ENCODE peak calls at places on chromosome 7, in eight cellular contexts. K is T1000, L is BJ, B is NCI-H1436, T is activated gamma-delta T cell, S is GM03348, H is T-helper 2 cell, A is heart left ventricle. P is an unnamed sample.

GRCh38 chr7:82442492-82443043 is 1.0 kb downstream of the CACNA2D1 start:
- DNase-seq in K (no peak), L (no peak), B (peak), T (no peak), S (peak), H (no peak), A (peak), P (no peak)

GRCh38 chr7:84939442-84939841 is 247.4 kb downstream of the SEMA3D start:
- DNase-seq in K (no peak), L (no peak), B (no peak), T (no peak), S (no peak), H (no peak), A (no peak), P (no peak)

GRCh38 chr7:98022531-98022930 is 32.5 kb upstream of the OCM2 start:
- DNase-seq in K (no peak), L (no peak), B (no peak), T (no peak), S (no peak), H (no peak), A (no peak), P (no peak)

GRCh38 chr7:101671783-101672356 is 42.8 kb upstream of the MYL10 start:
- DNase-seq in K (no peak), L (no peak), B (no peak), T (no peak), S (no peak), H (no peak), A (no peak), P (no peak)

GRCh38 chr7:28166982-28167715 is 13.4 kb downstream of the JAZF1 start:
- DNase-seq in K (no peak), L (no peak), B (no peak), T (no peak), S (no peak), H (no peak), A (no peak), P (no peak)

GRCh38 chr7:77687747-77688144 is 8.5 kb upstream of the RSBN1L start:
- DNase-seq in K (no peak), L (no peak), B (no peak), T (no peak), S (no peak), H (peak), A (no peak), P (no peak)

GRCh38 chr7:138258194-138258554 is 181.9 kb downstream of the AKR1D1 start:
- DNase-seq in K (no peak), L (no peak), B (no peak), T (no peak), S (no peak), H (no peak), A (no peak), P (no peak)

GRCh38 chr7:150479023-150479716 is 28.7 kb downstream of the GIMAP8 start:
- DNase-seq in K (no peak), L (no peak), B (no peak), T (no peak), S (no peak), H (peak), A (no peak), P (no peak)

GRCh38 chr7:90749774-90750173 is 153.7 kb downstream of the CDK14 start:
- DNase-seq in K (no peak), L (no peak), B (peak), T (no peak), S (no peak), H (no peak), A (no peak), P (no peak)

GRCh38 chr7:129227646-129228578 is 3.1 kb downstream of the AHCYL2 start:
- DNase-seq in K (no peak), L (no peak), B (no peak), T (no peak), S (no peak), H (no peak), A (no peak), P (no peak)

GRCh38 chr7:102152672-102153585 is 133.7 kb upstream of the SH2B2 start:
- DNase-seq in K (no peak), L (no peak), B (no peak), T (no peak), S (no peak), H (no peak), A (peak), P (no peak)

GRCh38 chr7:45258533-45259226 is 101.1 kb downstream of the RAMP3 start:
- DNase-seq in K (no peak), L (no peak), B (no peak), T (no peak), S (no peak), H (no peak), A (no peak), P (no peak)

GRCh38 chr7:118280319-118281012 is 56.0 kb downstream of the ANKRD7 start:
- DNase-seq in K (no peak), L (no peak), B (no peak), T (no peak), S (no peak), H (no peak), A (no peak), P (no peak)

GRCh38 chr7:5690931-5691461 is 90.5 kb downstream of the RNF216 start:
- DNase-seq in K (no peak), L (no peak), B (no peak), T (no peak), S (no peak), H (peak), A (peak), P (no peak)

GRCh38 chr7:67518580-67518979 is 521.9 kb downstream of the TYW1 start:
- DNase-seq in K (no peak), L (no peak), B (no peak), T (no peak), S (no peak), H (no peak), A (peak), P (no peak)

GRCh38 chr7:43785425-43785824 is 26.9 kb downstream of the BLVRA start:
- DNase-seq in K (no peak), L (peak), B (no peak), T (no peak), S (peak), H (no peak), A (peak), P (peak)

GRCh38 chr7:83550100-83550499 is 98.8 kb downstream of the SEMA3E start:
- DNase-seq in K (no peak), L (no peak), B (no peak), T (no peak), S (peak), H (no peak), A (no peak), P (peak)

GRCh38 chr7:134366481-134366880 is 49.8 kb upstream of the SLC35B4 start:
- DNase-seq in K (no peak), L (no peak), B (no peak), T (no peak), S (no peak), H (no peak), A (no peak), P (no peak)

GRCh38 chr7:101696-102376 is 90.5 kb upstream of the FAM20C start:
- DNase-seq in K (peak), L (peak), B (no peak), T (no peak), S (peak), H (no peak), A (no peak), P (peak)

GRCh38 chr7:87574630-87575029 is 26.1 kb downstream of the ABCB1 start:
- DNase-seq in K (no peak), L (peak), B (no peak), T (no peak), S (peak), H (no peak), A (no peak), P (peak)

GRCh38 chr7:128100225-128100948 is 69.2 kb upstream of the LRRC4 start:
- DNase-seq in K (no peak), L (no peak), B (no peak), T (no peak), S (no peak), H (peak), A (no peak), P (no peak)

GRCh38 chr7:69402696-69403095 is 195.6 kb upstream of the AUTS2 start:
- DNase-seq in K (no peak), L (no peak), B (no peak), T (no peak), S (no peak), H (no peak), A (no peak), P (no peak)

P was measured in AG09319.